ENCODE peak calls at places on chromosome 20, in seven cellular contexts. W is astrocyte of the cerebellum; F is stimulated activated naive CD8-positive, alpha-beta T cell treated with anti-CD3 and anti-CD28 coated beads, Interleukin-15, Interleukin-2, amounts not matched to agents 100 U/mL and 50 U/mL, for 24 hours; Y is activated T-cell treated with anti-CD3 and anti-CD28 coated beads, Interleukin-2, amount 50 U/mL, for 24 hours; S is EH; D is stomach; P is OCI-M1. B is an unnamed sample.

GRCh38 chr20:39195495-39196129 is 233.5 kb downstream of the DHX35 start:
- DNase-seq in D (no peak), Y (no peak), P (no peak), W (no peak), S (peak; percentile 1), F (no peak), B (no peak)

GRCh38 chr20:63241272-63241671 is 5.6 kb downstream of the BIRC7 start:
- DNase-seq in Y (no peak), W (no peak), D (no peak), F (no peak), S (no peak), P (no peak), B (no peak)

GRCh38 chr20:52794853-52795252 is 177.3 kb upstream of the TSHZ2 start:
- DNase-seq in P (no peak), Y (no peak), F (no peak), D (no peak), S (no peak), W (no peak), B (no peak)

GRCh38 chr20:34220581-34220980 is 20.6 kb upstream of the ASIP start:
- DNase-seq in S (peak; percentile 93), D (no peak), Y (no peak), F (no peak), P (no peak), W (peak; percentile 27), B (no peak)

GRCh38 chr20:23585808-23586734 is 17.8 kb upstream of the CST9L start:
- DNase-seq in Y (no peak), P (no peak), S (no peak), F (no peak), D (no peak), W (no peak), B (no peak)

GRCh38 chr20:41643504-41643938 is 25.3 kb upstream of the CHD6 start:
- DNase-seq in P (peak; percentile 88), F (no peak), Y (no peak), D (peak; percentile 88), S (peak; percentile 73), W (peak; percentile 5), B (no peak)

GRCh38 chr20:8764289-8764962 is 304.5 kb upstream of the PLCB4 start:
- DNase-seq in P (no peak), Y (no peak), F (no peak), S (peak; percentile 62), W (no peak), D (no peak), B (no peak)

GRCh38 chr20:45300961-45301360 is 5.7 kb upstream of the RBPJL start:
- DNase-seq in D (no peak), F (peak; percentile 63), Y (peak; percentile 53), S (peak; percentile 44), P (peak; percentile 55), W (no peak), B (no peak)

GRCh38 chr20:1154734-1155133 is 30.0 kb downstream of the TMEM74B start:
- DNase-seq in Y (no peak), P (no peak), W (no peak), F (no peak), S (no peak), D (no peak), B (no peak)

GRCh38 chr20:50799890-50800550 is 5.2 kb downstream of the BCAS4 start:
- DNase-seq in S (no peak), Y (no peak), F (no peak), P (no peak), W (no peak), D (no peak), B (no peak)

GRCh38 chr20:17859616-17860232 is 108.9 kb downstream of the SNX5 start:
- DNase-seq in F (peak; percentile 51), D (no peak), Y (peak; percentile 39), P (no peak), S (no peak), W (no peak), B (no peak)

GRCh38 chr20:57167971-57168693 is 98.3 kb downstream of the BMP7 start:
- DNase-seq in W (no peak), F (no peak), P (no peak), Y (no peak), S (peak; percentile 47), D (no peak), B (no peak)

GRCh38 chr20:55160022-55160421 is 684.6 kb downstream of the DOK5 start:
- DNase-seq in S (no peak), D (no peak), F (no peak), W (no peak), P (no peak), Y (no peak), B (no peak)

GRCh38 chr20:50664248-50664647 is 27.1 kb downstream of the RIPOR3 start:
- DNase-seq in P (no peak), W (no peak), D (no peak), S (no peak), F (no peak), Y (no peak), B (no peak)

GRCh38 chr20:63101781-63102719 is 95.3 kb upstream of the BHLHE23 start:
- DNase-seq in P (no peak), D (peak; percentile 39), Y (peak; percentile 81), W (no peak), F (peak; percentile 67), S (peak; percentile 59), B (no peak)